ENCODE peak calls at places on chromosomes 5 and 9, in nine cellular contexts. One of them, this sample, is unnamed.

GRCh38 chr9:80507611-80508010 is 935.8 kb downstream of the TLE4 start:
- DNase-seq in astrocyte of the cerebellum: no peak
- DNase-seq in pancreas: no peak
- DNase-seq in prostate gland: no peak
- DNase-seq in PC-3: no peak
- DNase-seq in uterus: no peak
- DNase-seq in choroid plexus epithelial cell: no peak
- DNase-seq in PC-9: no peak
- DNase-seq in mesendoderm: no peak
- DNase-seq in this sample: no peak

GRCh38 chr5:180340856-180341255 is 12.3 kb downstream of the GFPT2 start:
- DNase-seq in prostate gland: no peak
- DNase-seq in mesendoderm: no peak
- DNase-seq in astrocyte of the cerebellum: no peak
- DNase-seq in uterus: no peak
- DNase-seq in choroid plexus epithelial cell: no peak
- DNase-seq in PC-3: no peak
- DNase-seq in PC-9: no peak
- DNase-seq in pancreas: no peak
- DNase-seq in this sample: peak

GRCh38 chr5:114324282-114324681 is 37.6 kb upstream of the KCNN2 start:
- DNase-seq in PC-9: no peak
- DNase-seq in choroid plexus epithelial cell: peak
- DNase-seq in PC-3: no peak
- DNase-seq in astrocyte of the cerebellum: no peak
- DNase-seq in uterus: no peak
- DNase-seq in pancreas: no peak
- DNase-seq in prostate gland: no peak
- DNase-seq in mesendoderm: no peak
- DNase-seq in this sample: no peak

GRCh38 chr9:129938291-129938979 is 103.2 kb downstream of the USP20 start:
- DNase-seq in uterus: no peak
- DNase-seq in mesendoderm: no peak
- DNase-seq in PC-3: peak
- DNase-seq in astrocyte of the cerebellum: peak
- DNase-seq in choroid plexus epithelial cell: peak
- DNase-seq in PC-9: no peak
- DNase-seq in prostate gland: no peak
- DNase-seq in pancreas: no peak
- DNase-seq in this sample: no peak

GRCh38 chr5:130034872-130035271 is 130.6 kb downstream of the CHSY3 start:
- DNase-seq in PC-9: no peak
- DNase-seq in choroid plexus epithelial cell: peak
- DNase-seq in prostate gland: no peak
- DNase-seq in PC-3: no peak
- DNase-seq in mesendoderm: no peak
- DNase-seq in astrocyte of the cerebellum: no peak
- DNase-seq in uterus: no peak
- DNase-seq in pancreas: no peak
- DNase-seq in this sample: no peak

GRCh38 chr5:44665101-44665701 is 143.5 kb upstream of the MRPS30 start:
- DNase-seq in uterus: no peak
- DNase-seq in pancreas: no peak
- DNase-seq in PC-9: no peak
- DNase-seq in PC-3: peak
- DNase-seq in choroid plexus epithelial cell: no peak
- DNase-seq in prostate gland: no peak
- DNase-seq in mesendoderm: no peak
- DNase-seq in astrocyte of the cerebellum: no peak
- DNase-seq in this sample: no peak

GRCh38 chr9:109383947-109384346 is 63.1 kb upstream of the EPB41L4B start:
- DNase-seq in choroid plexus epithelial cell: no peak
- DNase-seq in mesendoderm: no peak
- DNase-seq in PC-3: no peak
- DNase-seq in PC-9: no peak
- DNase-seq in astrocyte of the cerebellum: no peak
- DNase-seq in pancreas: no peak
- DNase-seq in prostate gland: no peak
- DNase-seq in uterus: no peak
- DNase-seq in this sample: no peak

GRCh38 chr9:23820731-23821399 is 5.2 kb downstream of the ELAVL2 start:
- DNase-seq in prostate gland: no peak
- DNase-seq in astrocyte of the cerebellum: no peak
- DNase-seq in mesendoderm: peak
- DNase-seq in uterus: no peak
- DNase-seq in choroid plexus epithelial cell: no peak
- DNase-seq in PC-3: peak
- DNase-seq in pancreas: no peak
- DNase-seq in PC-9: no peak
- DNase-seq in this sample: no peak

GRCh38 chr5:150175536-150175935 is 9.0 kb downstream of the CDX1 start:
- DNase-seq in uterus: no peak
- DNase-seq in pancreas: no peak
- DNase-seq in mesendoderm: peak
- DNase-seq in astrocyte of the cerebellum: no peak
- DNase-seq in prostate gland: no peak
- DNase-seq in choroid plexus epithelial cell: peak
- DNase-seq in PC-9: no peak
- DNase-seq in PC-3: peak
- DNase-seq in this sample: no peak

GRCh38 chr5:55180016-55180415 is 7.0 kb upstream of the CDC20B start:
- DNase-seq in PC-3: no peak
- DNase-seq in astrocyte of the cerebellum: no peak
- DNase-seq in PC-9: no peak
- DNase-seq in uterus: no peak
- DNase-seq in prostate gland: no peak
- DNase-seq in pancreas: no peak
- DNase-seq in choroid plexus epithelial cell: no peak
- DNase-seq in mesendoderm: no peak
- DNase-seq in this sample: no peak

GRCh38 chr9:134534661-134535080 is 106.9 kb upstream of the COL5A1 start:
- DNase-seq in mesendoderm: no peak
- DNase-seq in pancreas: no peak
- DNase-seq in astrocyte of the cerebellum: no peak
- DNase-seq in choroid plexus epithelial cell: peak
- DNase-seq in prostate gland: no peak
- DNase-seq in PC-3: no peak
- DNase-seq in PC-9: no peak
- DNase-seq in uterus: no peak
- DNase-seq in this sample: no peak

GRCh38 chr9:105245720-105246161 is 1.3 kb downstream of the SLC44A1 start:
- DNase-seq in prostate gland: no peak
- DNase-seq in astrocyte of the cerebellum: no peak
- DNase-seq in uterus: no peak
- DNase-seq in choroid plexus epithelial cell: no peak
- DNase-seq in PC-3: no peak
- DNase-seq in pancreas: no peak
- DNase-seq in mesendoderm: no peak
- DNase-seq in PC-9: peak
- DNase-seq in this sample: no peak

GRCh38 chr9:5563417-5563815 is 53.1 kb downstream of the PDCD1LG2 start:
- DNase-seq in pancreas: no peak
- DNase-seq in choroid plexus epithelial cell: no peak
- DNase-seq in astrocyte of the cerebellum: no peak
- DNase-seq in mesendoderm: no peak
- DNase-seq in PC-3: no peak
- DNase-seq in uterus: no peak
- DNase-seq in prostate gland: no peak
- DNase-seq in PC-9: no peak
- DNase-seq in this sample: no peak

GRCh38 chr5:153460421-153460820 is 30.0 kb upstream of the GRIA1 start:
- DNase-seq in PC-3: no peak
- DNase-seq in PC-9: no peak
- DNase-seq in choroid plexus epithelial cell: no peak
- DNase-seq in astrocyte of the cerebellum: no peak
- DNase-seq in uterus: no peak
- DNase-seq in mesendoderm: no peak
- DNase-seq in prostate gland: no peak
- DNase-seq in pancreas: no peak
- DNase-seq in this sample: no peak

GRCh38 chr5:119943148-119943547 is 313.8 kb downstream of the FAM170A start:
- DNase-seq in astrocyte of the cerebellum: peak
- DNase-seq in choroid plexus epithelial cell: peak
- DNase-seq in mesendoderm: no peak
- DNase-seq in prostate gland: no peak
- DNase-seq in uterus: no peak
- DNase-seq in PC-9: no peak
- DNase-seq in pancreas: no peak
- DNase-seq in PC-3: peak
- DNase-seq in this sample: no peak

GRCh38 chr9:95047452-95048224 is 269.9 kb downstream of the FANCC start:
- DNase-seq in mesendoderm: peak
- DNase-seq in uterus: no peak
- DNase-seq in choroid plexus epithelial cell: no peak
- DNase-seq in PC-9: no peak
- DNase-seq in PC-3: no peak
- DNase-seq in prostate gland: no peak
- DNase-seq in astrocyte of the cerebellum: no peak
- DNase-seq in pancreas: no peak
- DNase-seq in this sample: no peak
- H3K4me3 ChIP-seq in mesendoderm: no peak
- H3K4me3 ChIP-seq in uterus: peak
- H3K4me3 ChIP-seq in choroid plexus epithelial cell: peak
- H3K4me3 ChIP-seq in PC-9: peak
- H3K4me3 ChIP-seq in PC-3: peak
- H3K4me3 ChIP-seq in prostate gland: peak
- H3K4me3 ChIP-seq in astrocyte of the cerebellum: peak
- H3K4me3 ChIP-seq in pancreas: peak
- H3K4me3 ChIP-seq in this sample: peak

GRCh38 chr9:85704744-85705143 is 37.0 kb downstream of the AGTPBP1 start:
- DNase-seq in pancreas: no peak
- DNase-seq in PC-9: no peak
- DNase-seq in prostate gland: no peak
- DNase-seq in mesendoderm: no peak
- DNase-seq in choroid plexus epithelial cell: no peak
- DNase-seq in PC-3: no peak
- DNase-seq in uterus: no peak
- DNase-seq in astrocyte of the cerebellum: no peak
- DNase-seq in this sample: no peak

GRCh38 chr9:85702191-85702590 is 39.6 kb downstream of the AGTPBP1 start:
- DNase-seq in PC-9: no peak
- DNase-seq in PC-3: no peak
- DNase-seq in choroid plexus epithelial cell: no peak
- DNase-seq in prostate gland: no peak
- DNase-seq in pancreas: no peak
- DNase-seq in uterus: no peak
- DNase-seq in mesendoderm: no peak
- DNase-seq in astrocyte of the cerebellum: no peak
- DNase-seq in this sample: no peak

GRCh38 chr9:85700330-85700729 is 41.4 kb downstream of the AGTPBP1 start:
- DNase-seq in astrocyte of the cerebellum: no peak
- DNase-seq in PC-9: no peak
- DNase-seq in prostate gland: no peak
- DNase-seq in pancreas: no peak
- DNase-seq in PC-3: no peak
- DNase-seq in uterus: no peak
- DNase-seq in mesendoderm: no peak
- DNase-seq in choroid plexus epithelial cell: no peak
- DNase-seq in this sample: no peak

GRCh38 chr9:85703398-85703797 is 38.4 kb downstream of the AGTPBP1 start:
- DNase-seq in prostate gland: no peak
- DNase-seq in mesendoderm: no peak
- DNase-seq in astrocyte of the cerebellum: no peak
- DNase-seq in PC-9: no peak
- DNase-seq in choroid plexus epithelial cell: no peak
- DNase-seq in uterus: no peak
- DNase-seq in PC-3: no peak
- DNase-seq in pancreas: no peak
- DNase-seq in this sample: no peak

DNA sequence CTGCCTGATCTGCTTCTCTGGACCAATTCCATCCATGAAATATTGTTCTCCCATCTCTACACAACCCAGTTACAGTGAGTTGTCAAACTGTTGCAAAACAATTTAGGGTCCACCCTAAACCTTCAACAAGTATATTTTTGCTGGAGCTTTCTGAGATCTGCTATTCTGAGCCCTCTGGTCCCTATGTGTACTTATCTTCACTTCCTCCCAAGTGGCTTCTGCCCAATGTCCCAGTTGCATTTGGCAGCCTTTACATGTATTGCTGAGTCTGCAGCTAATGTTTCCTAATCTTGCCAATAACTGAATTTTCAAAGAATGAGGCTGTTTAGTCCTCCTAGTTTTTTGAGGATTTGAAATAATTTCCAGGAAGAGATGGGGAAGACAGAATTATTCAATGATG is 38.9 kb downstream of the AGTPBP1 start:
- DNase-seq in PC-9: no peak
- DNase-seq in PC-3: no peak
- DNase-seq in prostate gland: no peak
- DNase-seq in choroid plexus epithelial cell: no peak
- DNase-seq in mesendoderm: no peak
- DNase-seq in uterus: no peak
- DNase-seq in pancreas: no peak
- DNase-seq in astrocyte of the cerebellum: no peak
- DNase-seq in this sample: no peak
- H3K4me3 ChIP-seq in PC-9: no peak
- H3K4me3 ChIP-seq in PC-3: no peak
- H3K4me3 ChIP-seq in prostate gland: no peak
- H3K4me3 ChIP-seq in choroid plexus epithelial cell: no peak
- H3K4me3 ChIP-seq in mesendoderm: no peak
- H3K4me3 ChIP-seq in uterus: no peak
- H3K4me3 ChIP-seq in pancreas: no peak
- H3K4me3 ChIP-seq in astrocyte of the cerebellum: no peak
- H3K4me3 ChIP-seq in this sample: no peak

DNA sequence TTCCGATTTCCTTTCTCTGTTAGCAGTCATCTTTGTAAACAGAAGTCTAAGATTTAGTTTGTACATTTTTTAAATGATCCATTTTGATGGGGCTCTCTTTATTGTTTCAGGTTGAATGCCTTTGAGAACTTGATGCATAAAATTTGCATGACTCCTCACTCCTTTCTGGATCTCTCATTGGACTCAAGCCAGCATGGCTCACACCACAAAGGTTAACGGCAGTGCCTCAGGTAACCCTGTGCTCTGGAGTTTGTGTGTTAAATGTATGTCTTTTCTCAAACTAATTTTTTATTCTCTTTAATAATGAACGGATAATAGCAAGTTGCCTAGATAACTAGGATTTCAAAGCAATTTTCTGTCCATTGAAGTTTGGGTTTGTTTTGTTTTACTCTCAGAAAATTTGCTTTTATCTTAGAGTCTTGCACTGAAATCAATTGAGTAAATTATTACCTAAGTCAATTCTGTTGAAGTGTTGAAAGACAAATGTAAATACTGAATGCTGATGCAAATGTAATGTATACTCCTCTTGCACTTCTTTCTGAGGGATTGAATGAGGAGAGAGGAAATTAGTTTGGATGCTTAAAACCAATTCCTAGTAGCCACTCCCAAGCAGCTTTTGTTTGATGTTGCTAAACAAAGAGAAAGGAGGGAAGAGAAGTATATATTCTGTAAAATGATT is 164.6 kb upstream of the DMRT1 start:
- DNase-seq in pancreas: no peak
- DNase-seq in PC-3: peak
- DNase-seq in PC-9: no peak
- DNase-seq in astrocyte of the cerebellum: no peak
- DNase-seq in prostate gland: no peak
- DNase-seq in uterus: no peak
- DNase-seq in mesendoderm: no peak
- DNase-seq in choroid plexus epithelial cell: no peak
- DNase-seq in this sample: no peak
- H3K4me3 ChIP-seq in pancreas: no peak
- H3K4me3 ChIP-seq in PC-3: no peak
- H3K4me3 ChIP-seq in PC-9: no peak
- H3K4me3 ChIP-seq in astrocyte of the cerebellum: peak
- H3K4me3 ChIP-seq in prostate gland: peak
- H3K4me3 ChIP-seq in uterus: peak
- H3K4me3 ChIP-seq in mesendoderm: no peak
- H3K4me3 ChIP-seq in choroid plexus epithelial cell: no peak
- H3K4me3 ChIP-seq in this sample: peak

GRCh38 chr5:146205499-146206202 is 2.2 kb downstream of the RBM27 start:
- DNase-seq in choroid plexus epithelial cell: no peak
- DNase-seq in uterus: no peak
- DNase-seq in PC-3: no peak
- DNase-seq in mesendoderm: no peak
- DNase-seq in astrocyte of the cerebellum: no peak
- DNase-seq in prostate gland: no peak
- DNase-seq in pancreas: no peak
- DNase-seq in PC-9: no peak
- DNase-seq in this sample: no peak
- H3K4me3 ChIP-seq in choroid plexus epithelial cell: no peak
- H3K4me3 ChIP-seq in uterus: no peak
- H3K4me3 ChIP-seq in PC-3: peak
- H3K4me3 ChIP-seq in mesendoderm: no peak
- H3K4me3 ChIP-seq in astrocyte of the cerebellum: no peak
- H3K4me3 ChIP-seq in prostate gland: no peak
- H3K4me3 ChIP-seq in pancreas: no peak
- H3K4me3 ChIP-seq in PC-9: peak
- H3K4me3 ChIP-seq in this sample: no peak

This sample was measured in aorta.